ENCODE peak calls at places on chromosomes 16 and 17, in ten cellular contexts. U, A, Z, Y, P, H, V, E, J and R are unnamed samples.

GRCh38 chr16:74035816-74036215 is 260.8 kb upstream of the PSMD7 start:
- DNase-seq in U (peak; percentile 4), A (no peak), Z (peak; percentile 1), Y (peak; percentile 7), P (no peak), H (peak; percentile 6), V (peak; percentile 49), E (no peak), J (no peak), R (no peak)

GRCh38 chr17:71057448-71057847 is 888.1 kb downstream of the KCNJ2 start:
- DNase-seq in U (no peak), A (no peak), Z (no peak), Y (no peak), P (no peak), H (no peak), V (no peak), E (no peak), J (no peak), R (no peak)

GRCh38 chr16:73026754-73027654 is 20.9 kb downstream of the ZFHX3 start:
- DNase-seq in U (no peak), A (no peak), Z (no peak), Y (no peak), P (no peak), H (no peak), V (no peak), E (no peak), J (no peak), R (no peak)

GRCh38 chr16:80996688-80997138 is 10.0 kb downstream of the CMC2 start:
- DNase-seq in U (no peak), A (no peak), Z (no peak), Y (no peak), P (no peak), H (no peak), V (no peak), E (no peak), J (no peak), R (no peak)

GRCh38 chr17:7912927-7913524 is 3.1 kb downstream of the RNF227 start:
- DNase-seq in U (peak; percentile 86), A (peak; percentile 68), Z (peak; percentile 88), Y (peak; percentile 81), P (no peak), H (peak; percentile 85), V (peak; percentile 84), E (peak; percentile 35), J (no peak), R (peak; percentile 70)

GRCh38 chr17:78529871-78530670 is 47.1 kb downstream of the DNAH17 start:
- DNase-seq in U (no peak), A (no peak), Z (no peak), Y (no peak), P (no peak), H (no peak), V (no peak), E (no peak), J (no peak), R (no peak)

GRCh38 chr16:53435066-53435688 is 906 bp downstream of the RBL2 start:
- DNase-seq in U (peak; percentile 87), A (peak; percentile 83), Z (peak; percentile 91), Y (peak; percentile 81), P (peak; percentile 45), H (peak; percentile 90), V (peak; percentile 77), E (peak; percentile 92), J (peak; percentile 63), R (peak; percentile 67)

GRCh38 chr16:71542377-71542776 is 16.2 kb downstream of the CHST4 start:
- DNase-seq in U (peak; percentile 73), A (peak; percentile 42), Z (peak; percentile 30), Y (peak; percentile 60), P (peak; percentile 22), H (peak; percentile 55), V (peak; percentile 92), E (no peak), J (no peak), R (no peak)

GRCh38 chr17:32899240-32900013 is 22.5 kb upstream of the MYO1D start:
- DNase-seq in U (no peak), A (no peak), Z (no peak), Y (no peak), P (no peak), H (no peak), V (no peak), E (no peak), J (no peak), R (no peak)

GRCh38 chr17:32894245-32894644 is 17.3 kb upstream of the MYO1D start:
- DNase-seq in U (peak; percentile 78), A (peak; percentile 39), Z (no peak), Y (no peak), P (no peak), H (no peak), V (no peak), E (no peak), J (no peak), R (no peak)
- TF ChIP-seq CTCF in U (no peak), A (no peak), Z (no peak), Y (no peak), P (no peak), H (no peak), V (no peak), E (no peak), J (no peak), R (no peak)

DNA sequence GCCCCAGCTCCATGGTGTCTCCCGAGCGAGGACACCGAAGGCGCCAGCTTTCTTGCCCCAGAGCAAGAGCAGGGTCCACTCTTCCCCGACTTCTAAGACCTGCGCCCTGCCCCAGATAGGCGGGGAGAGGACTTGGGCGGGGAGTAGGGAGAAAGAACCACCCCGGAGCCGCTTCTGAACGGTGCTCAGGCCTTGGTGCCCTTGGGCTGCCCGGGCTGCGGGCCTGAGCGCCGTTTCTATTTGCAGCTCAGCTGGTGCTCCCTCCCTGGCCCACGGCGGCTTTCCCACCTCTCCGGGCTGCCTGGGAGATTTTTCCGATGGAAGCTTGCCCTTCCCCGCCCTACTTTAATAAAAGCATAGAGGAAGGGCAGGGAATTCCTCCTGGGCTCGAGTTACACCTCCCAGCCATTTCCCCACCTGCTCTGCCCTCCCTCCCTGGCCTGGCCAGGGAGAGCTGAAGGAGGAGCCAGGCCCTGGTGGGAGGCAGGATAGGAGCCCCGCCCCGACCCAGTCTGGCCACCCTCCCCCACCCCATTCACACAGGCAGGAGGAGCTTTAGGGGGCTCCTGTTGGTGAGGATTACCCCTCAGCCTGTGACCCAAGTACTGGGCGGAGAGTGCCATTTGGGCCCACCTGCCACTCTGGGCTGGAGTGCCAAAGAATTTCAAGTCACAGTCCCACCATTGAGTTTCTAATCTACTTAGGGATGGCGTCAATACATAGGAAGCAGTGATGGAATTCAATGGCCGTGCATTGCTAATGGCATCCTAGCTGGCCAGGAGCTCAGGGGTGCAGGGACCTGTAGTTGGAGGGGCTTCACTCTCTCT is 2.0 kb downstream of the MMP15 start:
- DNase-seq in U (peak; percentile 50), A (peak; percentile 28), Z (no peak), Y (peak; percentile 36), P (peak; percentile 72), H (peak; percentile 34), V (peak; percentile 88), E (no peak), J (no peak), R (no peak)
- H3K4me3 ChIP-seq in U (peak overlapping the region; percentile 50), A (peak overlapping the region; percentile 65), Z (peak overlapping the region; percentile 56), Y (peak overlapping the region; percentile 94), P (peak overlapping the region; percentile 93), H (peak overlapping the region; percentile 84), V (peak overlapping the region; percentile 96), E (peak overlapping the region; percentile 61), J (peak overlapping the region; percentile 56), R (no peak overlapping the region)

GRCh38 chr16:88813396-88814143 is 1.8 kb upstream of the APRT start:
- DNase-seq in U (no peak), A (no peak), Z (no peak), Y (no peak), P (peak; percentile 19), H (no peak), V (no peak), E (no peak), J (no peak), R (no peak)

GRCh38 chr16:88810868-88811599 is 694 bp downstream of the APRT start:
- DNase-seq in U (peak; percentile 80), A (peak; percentile 77), Z (peak; percentile 86), Y (peak; percentile 81), P (peak; percentile 80), H (peak; percentile 88), V (peak; percentile 62), E (peak; percentile 64), J (peak; percentile 88), R (no peak)

GRCh38 chr16:88811600-88811849 is 203 bp downstream of the APRT start:
- DNase-seq in U (no peak), A (no peak), Z (no peak), Y (no peak), P (no peak), H (no peak), V (no peak), E (no peak), J (no peak), R (no peak)

GRCh38 chr16:88810166-88810867 is 1.4 kb downstream of the APRT start:
- DNase-seq in U (peak; percentile 41), A (peak; percentile 26), Z (no peak), Y (no peak), P (no peak), H (no peak), V (no peak), E (no peak), J (no peak), R (no peak)

DNA sequence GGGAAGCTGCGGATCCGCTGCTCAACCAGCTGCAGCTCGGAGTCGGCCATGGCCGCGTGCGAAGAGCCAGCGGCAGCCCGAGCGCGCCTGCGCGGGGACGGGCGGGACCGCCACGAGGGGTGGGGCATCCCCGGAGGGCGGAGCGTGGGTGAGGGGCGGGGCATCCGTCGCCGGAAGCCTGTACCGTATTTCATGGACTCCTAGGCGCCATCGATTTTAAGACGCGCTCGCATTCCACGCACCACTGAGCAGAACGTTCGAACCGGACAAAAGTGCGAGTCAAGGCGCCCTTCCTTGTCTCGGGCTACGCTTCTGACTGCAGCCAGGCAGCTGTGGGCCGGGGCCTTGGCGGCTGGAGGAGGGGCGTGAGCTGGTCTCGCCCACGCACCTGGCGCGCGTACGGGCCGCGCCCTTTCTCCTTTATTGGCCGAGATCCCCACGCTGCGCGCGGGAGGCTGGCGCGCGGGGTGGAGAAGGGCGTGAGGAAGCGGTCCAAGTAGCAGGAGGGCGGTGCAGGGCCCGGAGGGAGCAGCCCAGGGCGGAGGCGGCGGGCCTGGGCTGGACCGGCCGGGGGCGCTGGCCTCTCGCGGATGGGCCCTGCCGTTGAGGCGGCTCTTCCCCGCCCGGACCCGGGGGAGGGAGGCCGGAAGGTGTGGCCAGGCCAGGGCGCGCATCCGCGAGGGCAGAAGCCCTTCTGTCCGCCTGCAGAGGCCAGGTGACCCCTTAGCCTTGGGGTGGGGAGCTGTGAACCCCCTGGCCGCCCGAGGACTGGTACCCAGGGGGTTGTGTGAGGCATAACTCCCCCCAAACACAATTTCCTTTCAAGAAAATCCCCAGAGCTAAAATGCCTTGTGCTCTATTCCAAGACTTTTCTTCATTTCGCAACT is at the start of gene APRT:
- DNase-seq in U (peak; percentile 95), A (peak; percentile 91), Z (peak; percentile 97), Y (peak; percentile 91), P (peak; percentile 97), H (peak; percentile 97), V (peak; percentile 90), E (peak; percentile 90), J (peak; percentile 99), R (peak; percentile 87)
- TF ChIP-seq CTCF in U (no peak), A (peak; percentile 38), Z (no peak), Y (peak; percentile 35), P (peak; percentile 29), H (peak; percentile 31), V (peak; percentile 59), E (peak; percentile 54), J (no peak), R (no peak)

DNA sequence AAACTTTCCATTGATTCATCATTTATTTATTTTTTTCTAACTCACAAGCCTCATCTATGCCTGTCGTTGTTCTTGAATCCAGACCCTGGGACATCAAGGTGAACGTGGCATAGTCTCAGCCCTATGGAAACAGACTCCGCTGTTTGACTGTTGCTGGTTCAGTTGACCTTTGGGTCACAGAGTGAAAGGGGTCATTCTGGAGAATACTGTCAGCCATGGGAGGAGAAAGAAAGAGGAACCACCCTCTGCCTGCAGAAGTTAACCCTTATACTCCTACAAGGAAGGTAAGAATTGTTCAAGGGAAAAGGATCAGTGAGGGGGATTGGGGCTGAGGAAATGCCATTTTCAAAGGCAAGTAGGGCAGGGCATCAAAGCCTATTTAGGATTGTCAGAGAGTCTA is 387.6 kb upstream of the MAF start:
- DNase-seq in U (no peak), A (no peak), Z (no peak), Y (no peak), P (no peak), H (no peak), V (no peak), E (no peak), J (no peak), R (no peak)
- H3K4me3 ChIP-seq in U (no peak overlapping the region), A (no peak overlapping the region), Z (no peak overlapping the region), Y (no peak overlapping the region), P (no peak overlapping the region), H (no peak overlapping the region), V (no peak overlapping the region), E (no peak overlapping the region), J (no peak overlapping the region), R (no peak overlapping the region)